ENCODE peak calls at places on chromosomes 12 and 14, in six cellular contexts. A is prostate gland; P is heart right ventricle; I is GM23338; U is CD8-positive, alpha-beta T cell; B is mesenchymal stem cell. L is an unnamed sample.
A peak's percentile ranks its signal among the peaks of the same experiment; 100 is the strongest.

GRCh38 chr14:39265741-39266588 is 32.2 kb downstream of the MIA2 start:
- DNase-seq in A (no peak), P (no peak), I (no peak), U (no peak), B (peak; percentile 48), L (peak; percentile 22)

GRCh38 chr12:116892318-116892717 is 11.1 kb upstream of the HRK start:
- DNase-seq in A (no peak), P (no peak), I (peak; percentile 31), U (no peak), B (no peak), L (no peak)

GRCh38 chr12:89657090-89657489 is 51.5 kb downstream of the ATP2B1 start:
- DNase-seq in A (no peak), P (no peak), I (no peak), U (no peak), B (no peak), L (no peak)

GRCh38 chr14:90503582-90503981 is 106.8 kb downstream of the CALM1 start:
- DNase-seq in A (no peak), P (no peak), I (no peak), U (no peak), B (no peak), L (no peak)

GRCh38 chr14:53778263-53778662 is 178.4 kb downstream of the BMP4 start:
- DNase-seq in A (no peak), P (no peak), I (no peak), U (no peak), B (no peak), L (no peak)

GRCh38 chr12:32134144-32134888 is 27.7 kb downstream of the BICD1 start:
- DNase-seq in A (no peak), P (no peak), I (peak; percentile 50), U (peak; percentile 49), B (peak; percentile 15), L (peak; percentile 26)

GRCh38 chr12:13435535-13435934 is 239.0 kb downstream of the EMP1 start:
- DNase-seq in A (no peak), P (no peak), I (peak; percentile 19), U (no peak), B (no peak), L (no peak)

GRCh38 chr12:837548-837947 is 85.2 kb downstream of the WNK1 start:
- DNase-seq in A (no peak), P (no peak), I (no peak), U (no peak), B (no peak), L (no peak)

GRCh38 chr14:68444449-68445168 is 348.3 kb downstream of the ZFP36L1 start:
- DNase-seq in A (peak; percentile 45), P (peak; percentile 43), I (no peak), U (no peak), B (peak; percentile 33), L (peak; percentile 45)

GRCh38 chr12:49866859-49867579 is 24.1 kb upstream of the BCDIN3D start:
- DNase-seq in A (peak; percentile 72), P (peak; percentile 72), I (peak; percentile 90), U (peak; percentile 83), B (peak; percentile 64), L (peak; percentile 70)

GRCh38 chr12:106739815-106740552 is 34.5 kb upstream of the RIC8B start:
- DNase-seq in A (no peak), P (no peak), I (no peak), U (no peak), B (peak; percentile 66), L (peak; percentile 61)

GRCh38 chr14:103818870-103819269 is 28.5 kb downstream of the PPP1R13B start:
- DNase-seq in A (no peak), P (no peak), I (no peak), U (no peak), B (no peak), L (no peak)

GRCh38 chr12:20452496-20452895 is 84.2 kb downstream of the PDE3A start:
- DNase-seq in A (no peak), P (no peak), I (no peak), U (no peak), B (no peak), L (no peak)

GRCh38 chr12:20453756-20454310 is 85.5 kb downstream of the PDE3A start:
- DNase-seq in A (no peak), P (no peak), I (no peak), U (no peak), B (no peak), L (no peak)

GRCh38 chr12:20450591-20450990 is 82.3 kb downstream of the PDE3A start:
- DNase-seq in A (no peak), P (no peak), I (no peak), U (no peak), B (no peak), L (no peak)

GRCh38 chr12:20448781-20449180 is 80.4 kb downstream of the PDE3A start:
- DNase-seq in A (no peak), P (no peak), I (no peak), U (no peak), B (no peak), L (no peak)

DNA sequence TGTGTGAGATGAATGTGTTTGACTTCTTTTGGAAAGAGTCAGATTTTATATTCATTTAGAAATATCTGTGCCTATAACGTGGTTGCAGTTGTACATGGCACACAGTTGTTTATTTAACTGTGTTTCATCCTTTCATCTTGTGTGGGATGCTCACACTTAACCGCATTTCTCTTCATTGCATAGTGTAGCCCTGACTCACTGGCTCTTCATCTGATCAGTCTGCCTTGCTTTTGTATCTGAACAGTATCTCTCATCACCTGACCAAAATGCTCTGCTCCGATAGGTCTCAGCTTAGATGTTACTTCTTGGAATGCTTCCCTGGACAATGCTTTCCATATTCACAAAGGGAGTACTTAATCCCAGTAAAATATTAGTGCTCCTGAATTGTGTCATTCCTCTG is 83.4 kb downstream of the PDE3A start:
- DNase-seq in A (no peak), P (no peak), I (no peak), U (no peak), B (peak; percentile 66), L (peak; percentile 65)
- H3K4me3 ChIP-seq in A (no peak overlapping the region), P (no peak overlapping the region), I (no peak overlapping the region), U (no peak overlapping the region), B (no peak overlapping the region), L (no peak overlapping the region)

GRCh38 chr14:99035268-99035667 is 236.7 kb downstream of the BCL11B start:
- DNase-seq in A (no peak), P (peak; percentile 30), I (no peak), U (no peak), B (no peak), L (no peak)

GRCh38 chr14:99038401-99038800 is 233.6 kb downstream of the BCL11B start:
- DNase-seq in A (no peak), P (no peak), I (no peak), U (no peak), B (no peak), L (no peak)

GRCh38 chr14:99037777-99038176 is 234.2 kb downstream of the BCL11B start:
- DNase-seq in A (no peak), P (no peak), I (peak; percentile 35), U (no peak), B (no peak), L (no peak)

GRCh38 chr14:99035712-99036593 is 236.0 kb downstream of the BCL11B start:
- DNase-seq in A (peak; percentile 74), P (peak; percentile 80), I (peak; percentile 82), U (no peak), B (peak; percentile 15), L (peak; percentile 55)

DNA sequence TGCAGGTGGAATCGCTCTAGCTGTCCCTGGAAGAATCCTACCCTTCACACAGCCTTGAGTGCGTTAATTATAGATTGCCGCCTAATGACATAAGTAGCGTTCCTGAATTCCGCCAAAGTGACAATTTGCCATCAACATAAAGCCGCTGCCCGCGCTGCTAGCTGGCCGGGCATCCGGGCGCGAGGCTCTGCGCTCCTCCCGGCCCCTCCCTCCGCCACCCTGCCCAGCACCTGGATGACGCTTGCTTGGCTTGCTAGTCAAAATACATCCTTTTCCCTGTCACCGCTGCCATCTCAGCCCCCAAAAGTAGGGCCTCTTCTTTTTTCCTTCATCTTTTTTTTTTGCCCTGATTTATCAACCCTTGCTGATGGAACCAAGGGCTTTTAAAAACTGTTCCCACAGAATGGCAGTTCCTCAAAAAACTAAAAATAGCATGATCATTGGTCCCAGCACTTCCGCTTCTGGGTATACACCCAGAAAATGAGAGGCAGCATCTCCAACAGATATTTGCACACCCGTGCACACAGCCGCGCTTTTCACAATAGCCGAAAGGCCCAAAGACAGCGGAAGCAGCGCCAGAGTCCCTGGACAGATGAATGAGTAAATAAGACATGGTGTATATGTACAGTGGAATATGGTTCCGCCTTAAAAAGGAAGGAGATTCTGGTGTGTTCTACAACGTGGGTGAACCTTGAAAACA is 235.3 kb downstream of the BCL11B start:
- DNase-seq in A (no peak), P (peak; percentile 38), I (no peak), U (no peak), B (no peak), L (no peak)
- H3K4me3 ChIP-seq in A (no peak overlapping the region), P (no peak overlapping the region), I (no peak overlapping the region), U (no peak overlapping the region), B (no peak overlapping the region), L (no peak overlapping the region)

GRCh38 chr14:54804720-54805060 is 97.9 kb downstream of the GCH1 start:
- DNase-seq in A (no peak), P (no peak), I (peak; percentile 39), U (no peak), B (no peak), L (no peak)
- H3K4me3 ChIP-seq in A (no peak overlapping the region), P (no peak overlapping the region), I (peak overlapping the region; percentile 25), U (no peak overlapping the region), B (no peak overlapping the region), L (no peak overlapping the region)

GRCh38 chr12:6780573-6780972 is 8.3 kb downstream of the LAG3 start:
- DNase-seq in A (no peak), P (no peak), I (no peak), U (no peak), B (no peak), L (no peak)

GRCh38 chr12:6779667-6780459 is 7.5 kb downstream of the LAG3 start:
- DNase-seq in A (no peak), P (no peak), I (no peak), U (no peak), B (no peak), L (no peak)

GRCh38 chr12:6777386-6777785 is 5.1 kb downstream of the LAG3 start:
- DNase-seq in A (no peak), P (no peak), I (no peak), U (no peak), B (no peak), L (no peak)

GRCh38 chr12:6778212-6778570 is 5.9 kb downstream of the LAG3 start:
- DNase-seq in A (no peak), P (no peak), I (peak; percentile 77), U (no peak), B (peak; percentile 61), L (no peak)

DNA sequence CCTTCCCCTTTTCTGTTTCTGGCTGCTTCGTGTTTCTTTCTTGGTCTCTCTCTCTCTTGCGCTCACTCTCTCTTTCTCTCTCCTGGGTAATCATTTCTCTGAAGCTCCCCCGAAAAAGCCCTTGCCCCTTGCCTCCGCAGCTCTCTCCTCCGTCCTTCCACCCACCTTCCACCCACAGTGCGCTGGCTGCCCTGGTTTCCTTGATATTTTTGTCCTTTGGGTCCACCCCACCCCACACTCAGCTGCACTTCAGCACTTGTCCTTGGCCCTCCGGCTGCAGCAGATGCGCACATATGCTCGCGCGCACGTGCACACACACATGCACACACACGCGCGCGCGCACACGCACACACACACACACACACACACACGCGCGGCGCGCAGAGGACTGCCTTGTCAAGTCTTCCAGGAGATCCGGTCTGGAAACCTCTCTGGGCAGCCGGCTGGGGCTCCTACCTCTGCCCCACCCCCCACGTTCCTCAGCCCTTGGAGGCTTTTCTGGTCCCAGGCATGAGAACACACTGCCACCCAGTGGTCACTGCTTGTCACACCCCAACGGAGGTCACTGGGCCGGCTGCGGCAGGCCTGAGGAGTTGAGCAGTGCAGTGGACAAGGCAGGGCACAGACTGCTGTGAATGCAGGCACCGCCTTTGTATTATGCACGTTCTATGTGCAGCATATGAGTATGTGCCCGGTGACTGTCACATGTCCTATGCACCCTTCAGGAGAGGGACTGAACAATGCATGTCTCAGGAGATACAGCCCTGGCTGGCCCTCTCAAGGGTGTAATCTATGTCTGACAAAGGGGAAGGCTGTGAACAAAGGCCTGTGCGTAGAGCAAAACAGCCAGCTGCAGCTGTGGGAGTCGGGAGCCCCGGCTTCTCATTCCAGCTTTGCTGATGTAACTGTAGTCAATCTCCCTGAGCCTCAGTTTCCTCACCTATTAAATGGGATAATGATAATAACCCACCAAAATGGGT is 6.5 kb downstream of the LAG3 start:
- DNase-seq in A (peak; percentile 98), P (peak; percentile 92), I (peak; percentile 99), U (peak; percentile 92), B (peak; percentile 93), L (peak; percentile 94)
- H3K4me3 ChIP-seq in A (peak overlapping the region; percentile 34), P (peak overlapping the region; percentile 35), I (peak overlapping the region; percentile 71), U (peak overlapping the region; percentile 64), B (peak overlapping the region; percentile 78), L (peak overlapping the region; percentile 43)

L was measured in fibroblast of villous mesenchyme.